ENCODE peak calls at places on chromosomes 11 and 22, in six cellular contexts. One of them, this sample, is unnamed.

GRCh38 chr11:34516247-34517040 is 2.9 kb upstream of the ELF5 start:
- DNase-seq in stimulated activated CD4-positive, alpha-beta T cell treated with anti-CD3 and anti-CD28 coated beads, TNF-alpha, amount 100 ng/mL, for 1 hour: no peak
- DNase-seq in T-helper 1 cell: no peak
- DNase-seq in activated T-helper 9 cell treated with anti-CD3 and anti-CD28 coated beads, Interleukin-2, amount 50 U/mL, for 16 hours: no peak
- DNase-seq in NCI-H460: no peak
- DNase-seq in body of pancreas: no peak
- DNase-seq in this sample: no peak

GRCh38 chr22:44344407-44344806 is 31.7 kb upstream of the SHISAL1 start:
- DNase-seq in stimulated activated CD4-positive, alpha-beta T cell treated with anti-CD3 and anti-CD28 coated beads, TNF-alpha, amount 100 ng/mL, for 1 hour: no peak
- DNase-seq in body of pancreas: no peak
- DNase-seq in NCI-H460: no peak
- DNase-seq in T-helper 1 cell: no peak
- DNase-seq in activated T-helper 9 cell treated with anti-CD3 and anti-CD28 coated beads, Interleukin-2, amount 50 U/mL, for 16 hours: no peak
- DNase-seq in this sample: no peak

GRCh38 chr22:19291218-19291579 is 320 bp downstream of the CLTCL1 start:
- DNase-seq in NCI-H460: peak
- DNase-seq in T-helper 1 cell: peak
- DNase-seq in stimulated activated CD4-positive, alpha-beta T cell treated with anti-CD3 and anti-CD28 coated beads, TNF-alpha, amount 100 ng/mL, for 1 hour: no peak
- DNase-seq in activated T-helper 9 cell treated with anti-CD3 and anti-CD28 coated beads, Interleukin-2, amount 50 U/mL, for 16 hours: peak
- DNase-seq in body of pancreas: peak
- DNase-seq in this sample: peak

GRCh38 chr22:17105143-17106129 is 15.7 kb downstream of the TMEM121B start:
- DNase-seq in body of pancreas: no peak
- DNase-seq in T-helper 1 cell: no peak
- DNase-seq in activated T-helper 9 cell treated with anti-CD3 and anti-CD28 coated beads, Interleukin-2, amount 50 U/mL, for 16 hours: no peak
- DNase-seq in stimulated activated CD4-positive, alpha-beta T cell treated with anti-CD3 and anti-CD28 coated beads, TNF-alpha, amount 100 ng/mL, for 1 hour: no peak
- DNase-seq in NCI-H460: no peak
- DNase-seq in this sample: no peak

GRCh38 chr11:65973439-65974110 is 12.0 kb downstream of the SART1 start:
- DNase-seq in T-helper 1 cell: no peak
- DNase-seq in body of pancreas: no peak
- DNase-seq in stimulated activated CD4-positive, alpha-beta T cell treated with anti-CD3 and anti-CD28 coated beads, TNF-alpha, amount 100 ng/mL, for 1 hour: no peak
- DNase-seq in activated T-helper 9 cell treated with anti-CD3 and anti-CD28 coated beads, Interleukin-2, amount 50 U/mL, for 16 hours: no peak
- DNase-seq in NCI-H460: no peak
- DNase-seq in this sample: no peak

GRCh38 chr11:67397536-67397935 is 4.1 kb downstream of the PPP1CA start:
- DNase-seq in body of pancreas: no peak
- DNase-seq in T-helper 1 cell: no peak
- DNase-seq in NCI-H460: no peak
- DNase-seq in activated T-helper 9 cell treated with anti-CD3 and anti-CD28 coated beads, Interleukin-2, amount 50 U/mL, for 16 hours: no peak
- DNase-seq in stimulated activated CD4-positive, alpha-beta T cell treated with anti-CD3 and anti-CD28 coated beads, TNF-alpha, amount 100 ng/mL, for 1 hour: no peak
- DNase-seq in this sample: no peak

GRCh38 chr22:41916745-41917358 is 2.0 kb upstream of the SHISA8 start:
- DNase-seq in T-helper 1 cell: no peak
- DNase-seq in stimulated activated CD4-positive, alpha-beta T cell treated with anti-CD3 and anti-CD28 coated beads, TNF-alpha, amount 100 ng/mL, for 1 hour: no peak
- DNase-seq in activated T-helper 9 cell treated with anti-CD3 and anti-CD28 coated beads, Interleukin-2, amount 50 U/mL, for 16 hours: no peak
- DNase-seq in NCI-H460: no peak
- DNase-seq in body of pancreas: no peak
- DNase-seq in this sample: no peak

GRCh38 chr11:65555693-65556231 is 2.4 kb downstream of the LTBP3 start:
- DNase-seq in NCI-H460: peak
- DNase-seq in activated T-helper 9 cell treated with anti-CD3 and anti-CD28 coated beads, Interleukin-2, amount 50 U/mL, for 16 hours: no peak
- DNase-seq in body of pancreas: peak
- DNase-seq in stimulated activated CD4-positive, alpha-beta T cell treated with anti-CD3 and anti-CD28 coated beads, TNF-alpha, amount 100 ng/mL, for 1 hour: no peak
- DNase-seq in T-helper 1 cell: no peak
- DNase-seq in this sample: no peak

GRCh38 chr11:68010058-68011041 is at the start of gene ALDH3B1:
- DNase-seq in body of pancreas: peak
- DNase-seq in stimulated activated CD4-positive, alpha-beta T cell treated with anti-CD3 and anti-CD28 coated beads, TNF-alpha, amount 100 ng/mL, for 1 hour: no peak
- DNase-seq in T-helper 1 cell: no peak
- DNase-seq in NCI-H460: peak
- DNase-seq in activated T-helper 9 cell treated with anti-CD3 and anti-CD28 coated beads, Interleukin-2, amount 50 U/mL, for 16 hours: no peak
- DNase-seq in this sample: peak

GRCh38 chr11:126352934-126353801 is 2.3 kb upstream of the ST3GAL4 start:
- DNase-seq in stimulated activated CD4-positive, alpha-beta T cell treated with anti-CD3 and anti-CD28 coated beads, TNF-alpha, amount 100 ng/mL, for 1 hour: no peak
- DNase-seq in T-helper 1 cell: no peak
- DNase-seq in body of pancreas: no peak
- DNase-seq in activated T-helper 9 cell treated with anti-CD3 and anti-CD28 coated beads, Interleukin-2, amount 50 U/mL, for 16 hours: no peak
- DNase-seq in NCI-H460: peak
- DNase-seq in this sample: no peak

This sample was measured in stomach.